ENCODE peak calls at places on chromosomes 7 and 10, in eight cellular contexts. Z is kidney, F is lower lobe of right lung, G is RWPE2, Q is dorsolateral prefrontal cortex, H is A549, M is AG10803, L is GM23338. T is an unnamed sample.
A peak's percentile ranks its signal among the peaks of the same experiment; 100 is the strongest.

GRCh38 chr10:73931767-73932624 is 21.1 kb downstream of the PLAU start:
- DNase-seq in G (peak; percentile 95), F (peak; percentile 56), H (peak; percentile 72), Q (no peak), Z (peak; percentile 86), M (no peak), L (peak; percentile 86), T (no peak)

GRCh38 chr10:110919349-110919931 is at the start of gene SHOC2:
- DNase-seq in L (peak; percentile 100), Z (peak; percentile 100), Q (peak; percentile 95), F (peak; percentile 100), G (peak; percentile 99), H (peak; percentile 55), M (no peak), T (no peak)

GRCh38 chr7:131008840-131009651 is 275.0 kb upstream of the KLF14 start:
- DNase-seq in Q (no peak), L (no peak), H (no peak), M (peak; percentile 50), F (no peak), G (no peak), Z (no peak), T (no peak)

GRCh38 chr7:100801833-100802568 is 25.3 kb downstream of the EPHB4 start:
- DNase-seq in M (peak; percentile 85), F (peak; percentile 74), Q (no peak), G (peak; percentile 97), Z (no peak), H (peak; percentile 94), L (no peak), T (peak; percentile 40)

GRCh38 chr7:35647171-35647574 is 47.8 kb downstream of the HERPUD2 start:
- DNase-seq in G (no peak), L (peak; percentile 57), F (no peak), M (no peak), Z (no peak), Q (no peak), H (no peak), T (no peak)

GRCh38 chr10:103748020-103748419 is 107.4 kb downstream of the SH3PXD2A start:
- DNase-seq in M (no peak), Z (no peak), G (no peak), Q (no peak), L (no peak), H (no peak), F (no peak), T (no peak)

GRCh38 chr10:93193886-93194285 is 120.2 kb downstream of the CYP26A1 start:
- DNase-seq in H (no peak), Q (no peak), L (no peak), F (no peak), M (peak; percentile 14), Z (no peak), G (no peak), T (no peak)

GRCh38 chr7:96686305-96686704 is 23.3 kb downstream of the SEM1 start:
- DNase-seq in G (no peak), Q (no peak), L (no peak), Z (no peak), M (peak; percentile 67), F (no peak), H (no peak), T (no peak)

GRCh38 chr7:88224596-88225275 is 4.9 kb upstream of the SRI start:
- DNase-seq in F (no peak), Q (no peak), M (peak; percentile 62), L (no peak), H (no peak), G (no peak), Z (no peak), T (peak; percentile 40)

GRCh38 chr10:63266337-63267327 is 133.5 kb downstream of the NRBF2 start:
- DNase-seq in Q (no peak), F (no peak), Z (no peak), L (peak; percentile 67), M (no peak), H (no peak), G (no peak), T (no peak)

GRCh38 chr7:128774029-128774689 is 1.4 kb downstream of the OPN1SW start:
- DNase-seq in H (no peak), F (no peak), Z (no peak), Q (no peak), M (no peak), L (no peak), G (no peak), T (no peak)

GRCh38 chr10:120578123-120578522 is 121.1 kb downstream of the PLPP4 start:
- DNase-seq in F (no peak), H (no peak), Q (no peak), L (no peak), G (no peak), Z (no peak), M (no peak), T (no peak)

GRCh38 chr7:132386249-132386681 is 190.0 kb downstream of the PLXNA4 start:
- DNase-seq in G (no peak), F (peak; percentile 54), Q (no peak), H (no peak), Z (peak; percentile 90), M (peak; percentile 42), L (no peak), T (peak; percentile 47)

GRCh38 chr10:121154846-121155245 is 303.7 kb downstream of the WDR11 start:
- DNase-seq in Q (peak; percentile 41), L (no peak), G (no peak), M (no peak), H (no peak), F (no peak), Z (no peak), T (no peak)

GRCh38 chr7:128084896-128085608 is 53.8 kb upstream of the LRRC4 start:
- DNase-seq in M (peak; percentile 73), F (no peak), H (no peak), Z (peak; percentile 91), L (no peak), G (no peak), Q (no peak), T (no peak)

GRCh38 chr10:71333154-71333887 is 14.3 kb downstream of the SLC29A3 start:
- DNase-seq in L (no peak), F (peak; percentile 66), H (no peak), M (no peak), Z (no peak), G (no peak), Q (no peak), T (no peak)

GRCh38 chr10:44879531-44879899 is 31.6 kb upstream of the TMEM72 start:
- DNase-seq in Z (no peak), Q (no peak), H (no peak), F (no peak), L (no peak), G (no peak), M (no peak), T (no peak)

GRCh38 chr10:44881639-44882038 is 29.5 kb upstream of the TMEM72 start:
- DNase-seq in H (no peak), L (no peak), Z (no peak), Q (no peak), M (no peak), F (no peak), G (no peak), T (no peak)

GRCh38 chr10:44880090-44880715 is 30.9 kb upstream of the TMEM72 start:
- DNase-seq in Z (no peak), F (no peak), G (no peak), L (no peak), M (no peak), Q (no peak), H (no peak), T (no peak)

GRCh38 chr10:44882146-44882720 is 28.9 kb upstream of the TMEM72 start:
- DNase-seq in G (no peak), Q (no peak), M (no peak), H (no peak), L (no peak), Z (no peak), F (no peak), T (no peak)

GRCh38 chr10:44878704-44879530 is 32.2 kb upstream of the TMEM72 start:
- DNase-seq in Z (peak; percentile 95), M (peak; percentile 80), G (no peak), Q (peak; percentile 85), L (peak; percentile 93), F (peak; percentile 89), H (peak; percentile 66), T (peak; percentile 55)
- TF ChIP-seq CTCF in Z (peak; percentile 2), M (peak; percentile 18), G (no peak), Q (no peak), L (peak; percentile 35), F (no peak), H (no peak), T (no peak)

GRCh38 chr10:128435811-128436210 is 309.6 kb upstream of the MKI67 start:
- DNase-seq in M (no peak), G (no peak), Z (no peak), F (no peak), H (no peak), Q (no peak), L (no peak), T (no peak)
- H3K4me3 ChIP-seq in M (no peak overlapping the region), G (no peak overlapping the region), Z (no peak overlapping the region), F (no peak overlapping the region), H (no peak overlapping the region), Q (no peak overlapping the region), L (no peak overlapping the region), T (no peak overlapping the region)

GRCh38 chr7:37433166-37433565 is 15.5 kb downstream of the ELMO1 start:
- DNase-seq in Z (no peak), L (peak; percentile 55), G (no peak), F (no peak), H (no peak), M (no peak), Q (no peak), T (no peak)
- TF ChIP-seq CTCF in Z (no peak), L (peak; percentile 17), G (no peak), F (no peak), H (peak; percentile 9), M (no peak), Q (no peak), T (no peak)

GRCh38 chr10:45372251-45372951 is 1.6 kb upstream of the ALOX5 start:
- DNase-seq in F (no peak), L (no peak), M (no peak), Q (no peak), H (no peak), G (no peak), Z (no peak), T (no peak)

GRCh38 chr10:45375101-45375500 is 1.1 kb downstream of the ALOX5 start:
- DNase-seq in F (no peak), Z (no peak), H (no peak), L (no peak), G (no peak), Q (no peak), M (no peak), T (no peak)

GRCh38 chr10:45373003-45373782 is 823 bp upstream of the ALOX5 start:
- DNase-seq in L (peak; percentile 58), G (no peak), F (peak; percentile 62), Q (no peak), M (no peak), H (no peak), Z (peak; percentile 80), T (no peak)

GRCh38 chr10:45374451-45375052 is 536 bp downstream of the ALOX5 start:
- DNase-seq in F (no peak), G (no peak), L (peak; percentile 32), M (no peak), H (no peak), Z (peak; percentile 78), Q (no peak), T (no peak)

DNA sequence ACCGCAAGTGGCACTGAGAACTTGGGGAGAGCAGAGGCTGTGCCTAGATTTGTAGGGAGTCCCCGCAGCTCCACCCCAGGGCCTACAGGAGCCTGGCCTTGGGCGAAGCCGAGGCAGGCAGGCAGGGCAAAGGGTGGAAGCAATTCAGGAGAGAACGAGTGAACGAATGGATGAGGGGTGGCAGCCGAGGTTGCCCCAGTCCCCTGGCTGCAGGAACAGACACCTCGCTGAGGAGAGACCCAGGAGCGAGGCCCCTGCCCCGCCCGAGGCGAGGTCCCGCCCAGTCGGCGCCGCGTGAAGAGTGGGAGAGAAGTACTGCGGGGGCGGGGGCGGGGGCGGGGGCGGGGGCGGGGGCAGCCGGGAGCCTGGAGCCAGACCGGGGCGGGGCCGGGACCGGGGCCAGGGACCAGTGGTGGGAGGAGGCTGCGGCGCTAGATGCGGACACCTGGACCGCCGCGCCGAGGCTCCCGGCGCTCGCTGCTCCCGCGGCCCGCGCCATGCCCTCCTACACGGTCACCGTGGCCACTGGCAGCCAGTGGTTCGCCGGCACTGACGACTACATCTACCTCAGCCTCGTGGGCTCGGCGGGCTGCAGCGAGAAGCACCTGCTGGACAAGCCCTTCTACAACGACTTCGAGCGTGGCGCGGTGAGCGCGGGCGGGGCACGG is at the start of gene ALOX5:
- DNase-seq in H (peak; percentile 13), G (no peak), L (peak; percentile 81), Q (no peak), M (no peak), F (peak; percentile 91), Z (peak; percentile 86), T (no peak)
- H3K4me3 ChIP-seq in H (peak within 1 kb of the TSS; percentile 48), G (peak within 1 kb of the TSS; percentile 20), L (peak within 1 kb of the TSS; percentile 78), Q (peak within 1 kb of the TSS; percentile 65), M (no peak within 1 kb of the TSS), F (peak within 1 kb of the TSS; percentile 63), Z (peak within 1 kb of the TSS; percentile 44), T (peak within 1 kb of the TSS; percentile 22)